ENCODE peak calls at places on chromosome 15, in nine cellular contexts. N is sigmoid colon; A is fibroblast of the aortic adventitia; U is NCI-H524; I is stimulated activated CD4-positive, alpha-beta T cell treated with anti-CD3 and anti-CD28 coated beads, Interleukin-1b, Interleukin-23, amount 100 ng/mL, for 1 hour; D is AG20443; J is hepatic stellate cell; R is left lobe of liver; E is cardiac fibroblast. Q is an unnamed sample.

GRCh38 chr15:69668963-69669362 is 216.3 kb downstream of the RPLP1 start:
- DNase-seq in N (no peak), U (no peak), E (no peak), R (no peak), J (no peak), D (no peak), A (no peak), I (no peak), Q (no peak)

GRCh38 chr15:75723171-75723846 is 10.7 kb upstream of the CSPG4 start:
- DNase-seq in R (no peak), U (no peak), I (no peak), A (no peak), D (no peak), E (no peak), J (no peak), N (peak), Q (no peak)

GRCh38 chr15:39586387-39587171 is 5.7 kb downstream of the THBS1 start:
- DNase-seq in A (peak), N (no peak), J (no peak), U (no peak), R (no peak), I (no peak), D (no peak), E (peak), Q (no peak)

GRCh38 chr15:32677238-32677750 is 35.8 kb downstream of the SCG5 start:
- DNase-seq in I (no peak), N (no peak), E (peak), R (peak), A (no peak), J (no peak), D (no peak), U (no peak), Q (no peak)

GRCh38 chr15:68054658-68055223 is 626 bp downstream of the PIAS1 start:
- DNase-seq in R (peak), I (no peak), N (peak), J (peak), U (peak), A (no peak), D (peak), E (peak), Q (peak)

GRCh38 chr15:52481915-52482314 is 46.8 kb downstream of the MYO5A start:
- DNase-seq in N (no peak), U (no peak), J (peak), I (no peak), A (peak), D (peak), E (peak), R (no peak), Q (no peak)

GRCh38 chr15:47422901-47423300 is 294.4 kb upstream of the SEMA6D start:
- DNase-seq in U (no peak), J (no peak), R (no peak), A (no peak), E (peak), D (no peak), I (no peak), N (no peak), Q (no peak)

GRCh38 chr15:25060996-25061620 is 106.3 kb downstream of the SNRPN start:
- DNase-seq in A (no peak), E (no peak), N (no peak), I (no peak), J (no peak), R (no peak), D (no peak), U (no peak), Q (peak)

GRCh38 chr15:90340345-90340744 is 11.7 kb upstream of the ZNF774 start:
- DNase-seq in N (no peak), J (no peak), D (no peak), R (no peak), A (no peak), E (no peak), U (no peak), I (no peak), Q (no peak)

GRCh38 chr15:94674251-94674650 is 442.9 kb downstream of the MCTP2 start:
- DNase-seq in E (no peak), A (no peak), D (no peak), N (no peak), U (no peak), I (no peak), J (no peak), R (no peak), Q (no peak)

GRCh38 chr15:28881170-28881569 is 4.6 kb upstream of the APBA2 start:
- DNase-seq in I (no peak), J (peak), U (no peak), R (no peak), N (no peak), A (no peak), D (no peak), E (peak), Q (no peak)

GRCh38 chr15:42364529-42364928 is 5.2 kb downstream of the CAPN3 start:
- DNase-seq in E (no peak), J (no peak), D (no peak), R (peak), A (peak), I (no peak), U (peak), N (no peak), Q (peak)

GRCh38 chr15:77251662-77252061 is 168.2 kb downstream of the PEAK1 start:
- DNase-seq in J (no peak), N (no peak), U (no peak), D (no peak), I (no peak), R (no peak), A (peak), E (peak), Q (no peak)

GRCh38 chr15:31396881-31397560 is 70.4 kb downstream of the KLF13 start:
- DNase-seq in E (peak), N (peak), U (peak), R (peak), J (peak), D (peak), A (peak), I (no peak), Q (peak)